ENCODE peak calls at places on chromosomes 3 and 15, in four cellular contexts. One of them, this sample, is unnamed.

GRCh38 chr3:186670148-186670547 is 4.3 kb downstream of the HRG start:
- DNase-seq in ELF-1: no peak
- DNase-seq in nephron progenitor cell: no peak
- DNase-seq in frontal cortex: no peak
- DNase-seq in this sample: no peak

GRCh38 chr3:139655880-139656279 is 21.9 kb downstream of the NMNAT3 start:
- DNase-seq in ELF-1: no peak
- DNase-seq in nephron progenitor cell: no peak
- DNase-seq in frontal cortex: no peak
- DNase-seq in this sample: no peak

GRCh38 chr3:45509038-45509767 is 85.3 kb upstream of the LIMD1 start:
- DNase-seq in nephron progenitor cell: no peak
- DNase-seq in ELF-1: peak
- DNase-seq in frontal cortex: peak
- DNase-seq in this sample: peak

GRCh38 chr3:42855547-42856380 is 19.9 kb downstream of the CYP8B1 start:
- DNase-seq in frontal cortex: no peak
- DNase-seq in nephron progenitor cell: no peak
- DNase-seq in ELF-1: no peak
- DNase-seq in this sample: no peak

GRCh38 chr15:92082217-92082843 is 228.8 kb downstream of the SLCO3A1 start:
- DNase-seq in nephron progenitor cell: peak
- DNase-seq in frontal cortex: peak
- DNase-seq in ELF-1: peak
- DNase-seq in this sample: no peak

GRCh38 chr3:126341755-126342150 is 15.5 kb downstream of the KLF15 start:
- DNase-seq in frontal cortex: no peak
- DNase-seq in nephron progenitor cell: no peak
- DNase-seq in ELF-1: no peak
- DNase-seq in this sample: no peak

GRCh38 chr3:118636841-118637240 is 397.8 kb downstream of the IGSF11 start:
- DNase-seq in nephron progenitor cell: no peak
- DNase-seq in ELF-1: no peak
- DNase-seq in frontal cortex: no peak
- DNase-seq in this sample: no peak

GRCh38 chr15:67307156-67307555 is 52.6 kb downstream of the IQCH start:
- DNase-seq in nephron progenitor cell: no peak
- DNase-seq in ELF-1: no peak
- DNase-seq in frontal cortex: no peak
- DNase-seq in this sample: no peak

GRCh38 chr15:73321496-73322344 is 47.0 kb downstream of the HCN4 start:
- DNase-seq in frontal cortex: no peak
- DNase-seq in ELF-1: no peak
- DNase-seq in nephron progenitor cell: no peak
- DNase-seq in this sample: no peak

GRCh38 chr3:14902719-14903118 is 44.7 kb upstream of the NR2C2 start:
- DNase-seq in frontal cortex: no peak
- DNase-seq in nephron progenitor cell: no peak
- DNase-seq in ELF-1: no peak
- DNase-seq in this sample: no peak

GRCh38 chr3:160641675-160642330 is 35.2 kb upstream of the ARL14 start:
- DNase-seq in ELF-1: no peak
- DNase-seq in frontal cortex: no peak
- DNase-seq in nephron progenitor cell: no peak
- DNase-seq in this sample: no peak

GRCh38 chr15:77622212-77622941 is 10.3 kb downstream of the LINGO1 start:
- DNase-seq in nephron progenitor cell: no peak
- DNase-seq in ELF-1: peak
- DNase-seq in frontal cortex: no peak
- DNase-seq in this sample: no peak

GRCh38 chr3:18988619-18989229 is 159.6 kb upstream of the KCNH8 start:
- DNase-seq in ELF-1: peak
- DNase-seq in frontal cortex: no peak
- DNase-seq in nephron progenitor cell: no peak
- DNase-seq in this sample: no peak

GRCh38 chr3:70702132-70702531 is 389.7 kb upstream of the MDFIC2 start:
- DNase-seq in frontal cortex: no peak
- DNase-seq in ELF-1: no peak
- DNase-seq in nephron progenitor cell: no peak
- DNase-seq in this sample: no peak

GRCh38 chr15:57306305-57306943 is 69.9 kb upstream of the CGNL1 start:
- DNase-seq in nephron progenitor cell: peak
- DNase-seq in ELF-1: peak
- DNase-seq in frontal cortex: peak
- DNase-seq in this sample: no peak

GRCh38 chr3:178170698-178171535 is 365.3 kb upstream of the KCNMB2 start:
- DNase-seq in frontal cortex: no peak
- DNase-seq in ELF-1: no peak
- DNase-seq in nephron progenitor cell: no peak
- DNase-seq in this sample: peak

GRCh38 chr3:42690766-42691680 is 5.7 kb downstream of the KLHL40 start:
- DNase-seq in ELF-1: no peak
- DNase-seq in frontal cortex: no peak
- DNase-seq in nephron progenitor cell: no peak
- DNase-seq in this sample: no peak

GRCh38 chr15:37208475-37209363 is 108.4 kb upstream of the MEIS2 start:
- DNase-seq in frontal cortex: no peak
- DNase-seq in nephron progenitor cell: no peak
- DNase-seq in ELF-1: no peak
- DNase-seq in this sample: no peak

GRCh38 chr15:80849308-80849707 is 70.1 kb downstream of the CEMIP start:
- DNase-seq in nephron progenitor cell: no peak
- DNase-seq in frontal cortex: no peak
- DNase-seq in ELF-1: no peak
- DNase-seq in this sample: peak

GRCh38 chr3:44992555-44993470 is 16.8 kb downstream of the EXOSC7 start:
- DNase-seq in ELF-1: peak
- DNase-seq in nephron progenitor cell: peak
- DNase-seq in frontal cortex: no peak
- DNase-seq in this sample: no peak

GRCh38 chr15:47586653-47587224 is 130.6 kb upstream of the SEMA6D start:
- DNase-seq in frontal cortex: no peak
- DNase-seq in nephron progenitor cell: no peak
- DNase-seq in ELF-1: no peak
- DNase-seq in this sample: no peak

GRCh38 chr15:53520867-53521525 is 238.5 kb downstream of the WDR72 start:
- DNase-seq in ELF-1: no peak
- DNase-seq in nephron progenitor cell: no peak
- DNase-seq in frontal cortex: no peak
- DNase-seq in this sample: no peak

GRCh38 chr3:155391104-155391503 is 97.6 kb upstream of the STRIT1 start:
- DNase-seq in ELF-1: no peak
- DNase-seq in frontal cortex: no peak
- DNase-seq in nephron progenitor cell: no peak
- DNase-seq in this sample: no peak

GRCh38 chr3:68479779-68480178 is 452.6 kb downstream of the TAFA4 start:
- DNase-seq in frontal cortex: no peak
- DNase-seq in nephron progenitor cell: no peak
- DNase-seq in ELF-1: no peak
- DNase-seq in this sample: no peak

GRCh38 chr15:31083394-31083790 is 18.1 kb downstream of the TRPM1 start:
- DNase-seq in frontal cortex: no peak
- DNase-seq in nephron progenitor cell: no peak
- DNase-seq in ELF-1: no peak
- DNase-seq in this sample: no peak

GRCh38 chr15:58731756-58732535 is 17.6 kb downstream of the ADAM10 start:
- DNase-seq in ELF-1: peak
- DNase-seq in frontal cortex: no peak
- DNase-seq in nephron progenitor cell: no peak
- DNase-seq in this sample: no peak

GRCh38 chr15:82944038-82944437 is 8.5 kb downstream of the HOMER2 start:
- DNase-seq in frontal cortex: no peak
- DNase-seq in ELF-1: no peak
- DNase-seq in nephron progenitor cell: no peak
- DNase-seq in this sample: no peak